ENCODE peak calls at places on chromosomes 13 and 19, in five cellular contexts. S is ovary, T is left ventricle myocardium superior, H is pancreas, Y is NCI-H82. K is an unnamed sample.

GRCh38 chr13:91771229-91771628 is 372.8 kb downstream of the GPC5 start:
- DNase-seq in S (no peak), T (no peak), H (no peak), Y (no peak), K (no peak)

GRCh38 chr19:49927526-49928264 is 1.3 kb upstream of the ATF5 start:
- DNase-seq in S (no peak), T (no peak), H (no peak), Y (no peak), K (no peak)

GRCh38 chr19:14536926-14537692 is 7.7 kb downstream of the TECR start:
- DNase-seq in S (peak), T (peak), H (peak), Y (peak), K (peak)

GRCh38 chr19:18349524-18350128 is 9.2 kb downstream of the PGPEP1 start:
- DNase-seq in S (peak), T (peak), H (no peak), Y (peak), K (peak)

GRCh38 chr13:76852991-76853390 is 33.2 kb downstream of the KCTD12 start:
- DNase-seq in S (no peak), T (no peak), H (no peak), Y (no peak), K (no peak)

GRCh38 chr13:46751811-46752635 is 44.9 kb downstream of the ESD start:
- DNase-seq in S (no peak), T (no peak), H (no peak), Y (peak), K (peak)

GRCh38 chr13:110546933-110547332 is 14.6 kb downstream of the RAB20 start:
- DNase-seq in S (peak), T (peak), H (peak), Y (peak), K (no peak)

GRCh38 chr13:91368676-91369425 is 21.4 kb downstream of the MIR17HG start:
- DNase-seq in S (no peak), T (no peak), H (no peak), Y (no peak), K (no peak)

GRCh38 chr13:31755803-31756212 is 16.5 kb downstream of the RXFP2 start:
- DNase-seq in S (no peak), T (no peak), H (no peak), Y (no peak), K (no peak)

GRCh38 chr13:68540244-68540643 is 1310.1 kb upstream of the PCDH9 start:
- DNase-seq in S (no peak), T (no peak), H (no peak), Y (no peak), K (no peak)

GRCh38 chr19:5237939-5238480 is 102.6 kb downstream of the PTPRS start:
- DNase-seq in S (no peak), T (peak), H (no peak), Y (no peak), K (no peak)

K was measured in activated T-cell treated with anti-CD3 and anti-CD28 coated beads, Interleukin-2, amount 50 U/mL, for 24 hours.